ENCODE peak calls at places on chromosome 2, in four cellular contexts. One of them, this sample, is unnamed.

GRCh38 chr2:61241266-61241665 is 79.3 kb downstream of the C2orf74 start:
- DNase-seq in stimulated activated naive B cell treated with anti-CD40 and anti-IgM and Interleukin-4, amounts not matched to agents 10 μg/mL and 1 μg/mL and 100 μg/mL, for 72 hours: no peak
- DNase-seq in right lobe of liver: no peak
- DNase-seq in OCI-LY7: no peak
- DNase-seq in this sample: no peak

GRCh38 chr2:70785137-70785911 is 5.1 kb downstream of the FIGLA start:
- DNase-seq in OCI-LY7: peak
- DNase-seq in stimulated activated naive B cell treated with anti-CD40 and anti-IgM and Interleukin-4, amounts not matched to agents 10 μg/mL and 1 μg/mL and 100 μg/mL, for 72 hours: no peak
- DNase-seq in right lobe of liver: no peak
- DNase-seq in this sample: no peak

GRCh38 chr2:8154936-8155335 is 526.9 kb upstream of the ID2 start:
- DNase-seq in right lobe of liver: no peak
- DNase-seq in stimulated activated naive B cell treated with anti-CD40 and anti-IgM and Interleukin-4, amounts not matched to agents 10 μg/mL and 1 μg/mL and 100 μg/mL, for 72 hours: peak
- DNase-seq in OCI-LY7: no peak
- DNase-seq in this sample: peak

GRCh38 chr2:141522702-141523101 is 608.1 kb downstream of the LRP1B start:
- DNase-seq in stimulated activated naive B cell treated with anti-CD40 and anti-IgM and Interleukin-4, amounts not matched to agents 10 μg/mL and 1 μg/mL and 100 μg/mL, for 72 hours: no peak
- DNase-seq in right lobe of liver: no peak
- DNase-seq in OCI-LY7: no peak
- DNase-seq in this sample: no peak

GRCh38 chr2:99659874-99660273 is 170.1 kb upstream of the REV1 start:
- DNase-seq in right lobe of liver: no peak
- DNase-seq in OCI-LY7: no peak
- DNase-seq in stimulated activated naive B cell treated with anti-CD40 and anti-IgM and Interleukin-4, amounts not matched to agents 10 μg/mL and 1 μg/mL and 100 μg/mL, for 72 hours: no peak
- DNase-seq in this sample: no peak

GRCh38 chr2:178005756-178006155 is 66.8 kb downstream of the PDE11A start:
- DNase-seq in right lobe of liver: no peak
- DNase-seq in stimulated activated naive B cell treated with anti-CD40 and anti-IgM and Interleukin-4, amounts not matched to agents 10 μg/mL and 1 μg/mL and 100 μg/mL, for 72 hours: no peak
- DNase-seq in OCI-LY7: no peak
- DNase-seq in this sample: no peak

GRCh38 chr2:101692037-101692436 is 5.5 kb upstream of the MAP4K4 start:
- DNase-seq in OCI-LY7: no peak
- DNase-seq in right lobe of liver: no peak
- DNase-seq in stimulated activated naive B cell treated with anti-CD40 and anti-IgM and Interleukin-4, amounts not matched to agents 10 μg/mL and 1 μg/mL and 100 μg/mL, for 72 hours: no peak
- DNase-seq in this sample: no peak

GRCh38 chr2:101704046-101704466 is 6.5 kb downstream of the MAP4K4 start:
- DNase-seq in stimulated activated naive B cell treated with anti-CD40 and anti-IgM and Interleukin-4, amounts not matched to agents 10 μg/mL and 1 μg/mL and 100 μg/mL, for 72 hours: no peak
- DNase-seq in OCI-LY7: peak
- DNase-seq in right lobe of liver: no peak
- DNase-seq in this sample: no peak

GRCh38 chr2:104140361-104140760 is 713.6 kb upstream of the POU3F3 start:
- DNase-seq in right lobe of liver: no peak
- DNase-seq in OCI-LY7: no peak
- DNase-seq in stimulated activated naive B cell treated with anti-CD40 and anti-IgM and Interleukin-4, amounts not matched to agents 10 μg/mL and 1 μg/mL and 100 μg/mL, for 72 hours: no peak
- DNase-seq in this sample: no peak

GRCh38 chr2:56522605-56523089 is 338.9 kb downstream of the CCDC85A start:
- DNase-seq in stimulated activated naive B cell treated with anti-CD40 and anti-IgM and Interleukin-4, amounts not matched to agents 10 μg/mL and 1 μg/mL and 100 μg/mL, for 72 hours: no peak
- DNase-seq in OCI-LY7: no peak
- DNase-seq in right lobe of liver: peak
- DNase-seq in this sample: no peak

GRCh38 chr2:66697346-66697745 is 262.4 kb downstream of the MEIS1 start:
- DNase-seq in OCI-LY7: no peak
- DNase-seq in stimulated activated naive B cell treated with anti-CD40 and anti-IgM and Interleukin-4, amounts not matched to agents 10 μg/mL and 1 μg/mL and 100 μg/mL, for 72 hours: no peak
- DNase-seq in right lobe of liver: no peak
- DNase-seq in this sample: no peak

GRCh38 chr2:1960761-1961160 is 216.4 kb upstream of the PXDN start:
- DNase-seq in OCI-LY7: no peak
- DNase-seq in stimulated activated naive B cell treated with anti-CD40 and anti-IgM and Interleukin-4, amounts not matched to agents 10 μg/mL and 1 μg/mL and 100 μg/mL, for 72 hours: no peak
- DNase-seq in right lobe of liver: no peak
- DNase-seq in this sample: no peak

GRCh38 chr2:48112911-48113687 is 206.8 kb upstream of the FBXO11 start:
- DNase-seq in right lobe of liver: no peak
- DNase-seq in OCI-LY7: no peak
- DNase-seq in stimulated activated naive B cell treated with anti-CD40 and anti-IgM and Interleukin-4, amounts not matched to agents 10 μg/mL and 1 μg/mL and 100 μg/mL, for 72 hours: no peak
- DNase-seq in this sample: no peak

GRCh38 chr2:174748948-174749347 is 15.3 kb downstream of the CHRNA1 start:
- DNase-seq in stimulated activated naive B cell treated with anti-CD40 and anti-IgM and Interleukin-4, amounts not matched to agents 10 μg/mL and 1 μg/mL and 100 μg/mL, for 72 hours: peak
- DNase-seq in OCI-LY7: peak
- DNase-seq in right lobe of liver: peak
- DNase-seq in this sample: no peak

GRCh38 chr2:236170678-236171212 is 2.6 kb upstream of the GBX2 start:
- DNase-seq in stimulated activated naive B cell treated with anti-CD40 and anti-IgM and Interleukin-4, amounts not matched to agents 10 μg/mL and 1 μg/mL and 100 μg/mL, for 72 hours: no peak
- DNase-seq in OCI-LY7: no peak
- DNase-seq in right lobe of liver: no peak
- DNase-seq in this sample: no peak

GRCh38 chr2:85788603-85789002 is 34.8 kb downstream of the ATOH8 start:
- DNase-seq in OCI-LY7: no peak
- DNase-seq in stimulated activated naive B cell treated with anti-CD40 and anti-IgM and Interleukin-4, amounts not matched to agents 10 μg/mL and 1 μg/mL and 100 μg/mL, for 72 hours: no peak
- DNase-seq in right lobe of liver: no peak
- DNase-seq in this sample: no peak